ENCODE peak calls at places on chromosomes 11 and 22, in six cellular contexts. S, O, Z, I, C and V are unnamed samples.

GRCh38 chr11:44097821-44098220 is 2.3 kb downstream of the EXT2 start:
- DNase-seq in S (no peak), O (peak; percentile 79), Z (no peak), I (no peak), C (peak; percentile 75), V (no peak)

GRCh38 chr11:112290462-112290894 is 29.8 kb upstream of the PLET1 start:
- DNase-seq in S (no peak), O (no peak), Z (no peak), I (no peak), C (no peak), V (no peak)

GRCh38 chr22:48858121-48858520 is 969.6 kb downstream of the BRD1 start:
- DNase-seq in S (no peak), O (no peak), Z (no peak), I (no peak), C (no peak), V (no peak)

GRCh38 chr11:108035690-108036089 is 27.0 kb downstream of the CUL5 start:
- DNase-seq in S (no peak), O (no peak), Z (no peak), I (no peak), C (no peak), V (no peak)

GRCh38 chr11:9004310-9004945 is 627 bp upstream of the NRIP3 start:
- DNase-seq in S (no peak), O (no peak), Z (no peak), I (no peak), C (no peak), V (no peak)

GRCh38 chr11:111148953-111149352 is 96.6 kb upstream of the POU2AF2 start:
- DNase-seq in S (no peak), O (peak; percentile 50), Z (no peak), I (no peak), C (no peak), V (no peak)

GRCh38 chr11:126608626-126609010 is 253.1 kb downstream of the ST3GAL4 start:
- DNase-seq in S (no peak), O (no peak), Z (no peak), I (no peak), C (no peak), V (no peak)

GRCh38 chr22:32080904-32081303 is 37.8 kb downstream of the SLC5A1 start:
- DNase-seq in S (peak; percentile 36), O (peak; percentile 61), Z (no peak), I (peak; percentile 65), C (peak; percentile 64), V (peak; percentile 55)

GRCh38 chr22:38107692-38108515 is 2.6 kb downstream of the BAIAP2L2 start:
- DNase-seq in S (no peak), O (no peak), Z (no peak), I (no peak), C (no peak), V (no peak)

GRCh38 chr11:57516061-57516443 is 550 bp upstream of the SLC43A1 start:
- DNase-seq in S (no peak), O (no peak), Z (no peak), I (no peak), C (no peak), V (no peak)

GRCh38 chr11:104432526-104432925 is 268.6 kb upstream of the PDGFD start:
- DNase-seq in S (no peak), O (peak; percentile 33), Z (no peak), I (no peak), C (no peak), V (no peak)

GRCh38 chr11:38297670-38298069 is 1699.6 kb upstream of the RAG2 start:
- DNase-seq in S (no peak), O (no peak), Z (no peak), I (no peak), C (no peak), V (no peak)

GRCh38 chr22:29245626-29246385 is 22.0 kb downstream of the RHBDD3 start:
- DNase-seq in S (peak; percentile 53), O (peak; percentile 40), Z (peak; percentile 58), I (peak; percentile 85), C (peak; percentile 42), V (peak; percentile 77)

GRCh38 chr11:38562562-38562961 is 1964.5 kb upstream of the RAG2 start:
- DNase-seq in S (no peak), O (no peak), Z (no peak), I (no peak), C (no peak), V (no peak)

GRCh38 chr11:107457205-107457557 is 444 bp downstream of the CWF19L2 start:
- DNase-seq in S (peak; percentile 1), O (peak; percentile 23), Z (no peak), I (peak; percentile 8), C (peak; percentile 24), V (no peak)

GRCh38 chr11:43723617-43724016 is 43.1 kb downstream of the HSD17B12 start:
- DNase-seq in S (no peak), O (no peak), Z (no peak), I (no peak), C (no peak), V (no peak)

GRCh38 chr11:45805305-45806071 is 539 bp downstream of the SLC35C1 start:
- DNase-seq in S (peak; percentile 66), O (peak; percentile 33), Z (no peak), I (no peak), C (no peak), V (peak; percentile 27)

GRCh38 chr22:24435861-24436351 is 8.5 kb downstream of the ADORA2A start:
- DNase-seq in S (peak; percentile 27), O (no peak), Z (peak; percentile 5), I (no peak), C (no peak), V (no peak)

GRCh38 chr11:65851083-65851579 is 6.8 kb downstream of the CFL1 start:
- DNase-seq in S (no peak), O (no peak), Z (no peak), I (no peak), C (no peak), V (no peak)
- TF ChIP-seq CTCF in S (peak; percentile 74), O (peak; percentile 55), Z (peak; percentile 13), I (no peak), C (no peak), V (peak; percentile 27)

GRCh38 chr11:89660234-89660633 is 49.9 kb upstream of the TRIM77 start:
- DNase-seq in S (no peak), O (no peak), Z (no peak), I (no peak), C (no peak), V (no peak)
- TF ChIP-seq CTCF in S (no peak), O (no peak), Z (no peak), I (no peak), C (no peak), V (no peak)

GRCh38 chr11:60589611-60590010 is 74.4 kb downstream of the MS4A13 start:
- DNase-seq in S (no peak), O (no peak), Z (no peak), I (no peak), C (no peak), V (no peak)
- TF ChIP-seq CTCF in S (no peak), O (no peak), Z (no peak), I (no peak), C (peak; percentile 20), V (peak; percentile 31)

GRCh38 chr11:32334822-32335221 is 100.5 kb downstream of the WT1 start:
- DNase-seq in S (no peak), O (no peak), Z (no peak), I (no peak), C (no peak), V (peak; percentile 4)
- TF ChIP-seq CTCF in S (peak; percentile 42), O (peak; percentile 21), Z (no peak), I (peak; percentile 9), C (no peak), V (peak; percentile 22)

GRCh38 chr11:125451400-125452124 is 44.5 kb downstream of the FEZ1 start:
- DNase-seq in S (peak; percentile 22), O (peak; percentile 17), Z (peak; percentile 52), I (peak; percentile 43), C (no peak), V (peak; percentile 72)

GRCh38 chr11:125455851-125456250 is 40.2 kb downstream of the FEZ1 start:
- DNase-seq in S (no peak), O (no peak), Z (no peak), I (no peak), C (no peak), V (no peak)

GRCh38 chr11:125449586-125449985 is 46.5 kb downstream of the FEZ1 start:
- DNase-seq in S (no peak), O (no peak), Z (no peak), I (no peak), C (no peak), V (no peak)

GRCh38 chr11:125454047-125454446 is 42.0 kb downstream of the FEZ1 start:
- DNase-seq in S (no peak), O (no peak), Z (no peak), I (no peak), C (no peak), V (no peak)

DNA sequence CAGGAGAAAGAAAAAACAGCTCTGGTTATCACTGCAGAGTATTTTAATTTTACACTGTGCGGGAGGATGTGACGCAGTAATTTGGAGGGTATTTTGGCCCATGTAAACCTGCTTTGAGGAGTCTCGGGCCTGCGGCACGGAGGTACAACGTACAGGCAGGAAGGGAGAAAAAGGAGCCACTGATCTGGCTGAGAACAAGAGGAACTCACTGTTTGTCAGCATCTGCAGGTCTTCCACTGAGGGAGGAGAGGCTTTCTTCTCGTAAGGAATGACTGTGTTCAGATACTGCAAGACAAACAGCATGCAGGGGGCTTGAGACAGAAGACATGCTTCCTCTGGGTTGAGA is 44.0 kb downstream of the FEZ1 start:
- DNase-seq in S (no peak), O (no peak), Z (no peak), I (no peak), C (no peak), V (no peak)
- TF ChIP-seq CTCF in S (no peak), O (no peak), Z (no peak), I (no peak), C (no peak), V (no peak)

DNA sequence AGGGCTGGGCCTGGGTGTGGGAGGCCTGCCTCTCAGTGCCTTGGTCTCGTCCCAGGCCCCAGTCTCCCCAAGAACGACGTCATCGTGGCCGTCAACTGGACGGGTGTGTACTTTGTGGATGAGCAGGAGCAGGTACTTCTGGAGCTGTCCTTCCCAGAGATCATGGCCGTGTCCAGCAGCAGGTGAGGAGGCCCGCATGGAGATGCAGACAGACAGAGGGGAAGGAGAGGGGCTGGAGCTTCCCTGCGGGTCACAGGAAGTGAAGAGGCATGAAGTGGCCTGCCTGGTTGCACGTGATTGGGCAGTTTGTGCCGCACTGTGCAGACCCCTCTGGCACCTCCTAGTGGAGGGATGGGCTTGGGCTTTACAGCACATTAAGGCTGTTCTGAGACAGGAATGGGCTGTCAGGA is 70.4 kb downstream of the MYO7A start:
- DNase-seq in S (no peak), O (peak; percentile 20), Z (no peak), I (peak; percentile 56), C (no peak), V (peak; percentile 34)
- TF ChIP-seq CTCF in S (peak; percentile 67), O (peak; percentile 43), Z (no peak), I (peak; percentile 39), C (no peak), V (no peak)

GRCh38 chr11:69727266-69727665 is 23.4 kb upstream of the FGF19 start:
- DNase-seq in S (no peak), O (no peak), Z (no peak), I (no peak), C (no peak), V (no peak)
- TF ChIP-seq CTCF in S (no peak), O (no peak), Z (no peak), I (no peak), C (no peak), V (no peak)